ENCODE peak calls at places on chromosomes 12 and 14, in four cellular contexts. One of them, this sample, is unnamed.

GRCh38 chr12:1773937-1774655 is 46.3 kb upstream of the LRTM2 start:
- DNase-seq in HEK293T: no peak
- DNase-seq in GM12892: no peak
- DNase-seq in stimulated activated CD4-positive, alpha-beta T cell treated with anti-CD3 and anti-CD28 coated beads, Interleukin-2, amount 100 ng/mL, for 24 hours: no peak
- DNase-seq in this sample: no peak

GRCh38 chr12:3236345-3237153 is 159.4 kb downstream of the TSPAN9 start:
- DNase-seq in stimulated activated CD4-positive, alpha-beta T cell treated with anti-CD3 and anti-CD28 coated beads, Interleukin-2, amount 100 ng/mL, for 24 hours: no peak
- DNase-seq in GM12892: no peak
- DNase-seq in HEK293T: peak
- DNase-seq in this sample: no peak

GRCh38 chr14:91284791-91285548 is 40.5 kb upstream of the GPR68 start:
- DNase-seq in HEK293T: peak
- DNase-seq in GM12892: no peak
- DNase-seq in stimulated activated CD4-positive, alpha-beta T cell treated with anti-CD3 and anti-CD28 coated beads, Interleukin-2, amount 100 ng/mL, for 24 hours: no peak
- DNase-seq in this sample: no peak

GRCh38 chr14:25034803-25035681 is 14.9 kb downstream of the STXBP6 start:
- DNase-seq in HEK293T: no peak
- DNase-seq in stimulated activated CD4-positive, alpha-beta T cell treated with anti-CD3 and anti-CD28 coated beads, Interleukin-2, amount 100 ng/mL, for 24 hours: no peak
- DNase-seq in GM12892: no peak
- DNase-seq in this sample: no peak

GRCh38 chr12:95766356-95767019 is 24.1 kb downstream of the NTN4 start:
- DNase-seq in GM12892: no peak
- DNase-seq in HEK293T: no peak
- DNase-seq in stimulated activated CD4-positive, alpha-beta T cell treated with anti-CD3 and anti-CD28 coated beads, Interleukin-2, amount 100 ng/mL, for 24 hours: no peak
- DNase-seq in this sample: no peak

GRCh38 chr14:73783107-73783727 is 68.4 kb upstream of the PTGR2 start:
- DNase-seq in stimulated activated CD4-positive, alpha-beta T cell treated with anti-CD3 and anti-CD28 coated beads, Interleukin-2, amount 100 ng/mL, for 24 hours: no peak
- DNase-seq in GM12892: no peak
- DNase-seq in HEK293T: no peak
- DNase-seq in this sample: no peak

GRCh38 chr14:86168376-86168775 is 638.4 kb downstream of the FLRT2 start:
- DNase-seq in stimulated activated CD4-positive, alpha-beta T cell treated with anti-CD3 and anti-CD28 coated beads, Interleukin-2, amount 100 ng/mL, for 24 hours: no peak
- DNase-seq in GM12892: no peak
- DNase-seq in HEK293T: no peak
- DNase-seq in this sample: no peak

GRCh38 chr14:102213984-102214658 is 74.4 kb downstream of the WDR20 start:
- DNase-seq in HEK293T: no peak
- DNase-seq in GM12892: no peak
- DNase-seq in stimulated activated CD4-positive, alpha-beta T cell treated with anti-CD3 and anti-CD28 coated beads, Interleukin-2, amount 100 ng/mL, for 24 hours: no peak
- DNase-seq in this sample: no peak

GRCh38 chr12:111056618-111057521 is 136.5 kb upstream of the MYL2 start:
- DNase-seq in HEK293T: no peak
- DNase-seq in GM12892: peak
- DNase-seq in stimulated activated CD4-positive, alpha-beta T cell treated with anti-CD3 and anti-CD28 coated beads, Interleukin-2, amount 100 ng/mL, for 24 hours: peak
- DNase-seq in this sample: no peak

GRCh38 chr14:48398675-48399282 is 723.4 kb upstream of the MDGA2 start:
- DNase-seq in HEK293T: peak
- DNase-seq in stimulated activated CD4-positive, alpha-beta T cell treated with anti-CD3 and anti-CD28 coated beads, Interleukin-2, amount 100 ng/mL, for 24 hours: no peak
- DNase-seq in GM12892: no peak
- DNase-seq in this sample: no peak